ENCODE peak calls at places on chromosome 9, in ten cellular contexts. One of them, this sample, is unnamed.

GRCh38 chr9:4769321-4770080 is 23.2 kb upstream of the RCL1 start:
- DNase-seq in heart left ventricle: peak
- DNase-seq in H1: peak
- DNase-seq in astrocyte: peak
- DNase-seq in HCT116: no peak
- DNase-seq in ovary: no peak
- DNase-seq in A549: no peak
- DNase-seq in heart right ventricle: no peak
- DNase-seq in transverse colon: no peak
- DNase-seq in choroid plexus epithelial cell: peak
- DNase-seq in this sample: peak

GRCh38 chr9:10008101-10008799 is 604.6 kb downstream of the PTPRD start:
- DNase-seq in heart left ventricle: no peak
- DNase-seq in H1: no peak
- DNase-seq in astrocyte: no peak
- DNase-seq in HCT116: no peak
- DNase-seq in ovary: no peak
- DNase-seq in A549: no peak
- DNase-seq in heart right ventricle: no peak
- DNase-seq in transverse colon: no peak
- DNase-seq in choroid plexus epithelial cell: no peak
- DNase-seq in this sample: no peak

GRCh38 chr9:136578915-136579637 is 33.2 kb upstream of the NOTCH1 start:
- DNase-seq in heart left ventricle: peak
- DNase-seq in H1: no peak
- DNase-seq in astrocyte: no peak
- DNase-seq in HCT116: peak
- DNase-seq in ovary: no peak
- DNase-seq in A549: peak
- DNase-seq in heart right ventricle: peak
- DNase-seq in transverse colon: no peak
- DNase-seq in choroid plexus epithelial cell: no peak
- DNase-seq in this sample: no peak

GRCh38 chr9:70438341-70438924 is 24.0 kb upstream of the KLF9 start:
- DNase-seq in heart left ventricle: peak
- DNase-seq in H1: no peak
- DNase-seq in astrocyte: peak
- DNase-seq in HCT116: peak
- DNase-seq in ovary: peak
- DNase-seq in A549: peak
- DNase-seq in heart right ventricle: peak
- DNase-seq in transverse colon: peak
- DNase-seq in choroid plexus epithelial cell: peak
- DNase-seq in this sample: peak

GRCh38 chr9:13956107-13956506 is 357.8 kb downstream of the NFIB start:
- DNase-seq in heart left ventricle: no peak
- DNase-seq in H1: no peak
- DNase-seq in astrocyte: no peak
- DNase-seq in HCT116: no peak
- DNase-seq in ovary: no peak
- DNase-seq in A549: no peak
- DNase-seq in heart right ventricle: no peak
- DNase-seq in transverse colon: no peak
- DNase-seq in choroid plexus epithelial cell: no peak
- DNase-seq in this sample: no peak

GRCh38 chr9:129604766-129605163 is 16.1 kb downstream of the C9orf50 start:
- DNase-seq in heart left ventricle: no peak
- DNase-seq in H1: no peak
- DNase-seq in astrocyte: no peak
- DNase-seq in HCT116: no peak
- DNase-seq in ovary: no peak
- DNase-seq in A549: peak
- DNase-seq in heart right ventricle: no peak
- DNase-seq in transverse colon: no peak
- DNase-seq in choroid plexus epithelial cell: no peak
- DNase-seq in this sample: no peak

GRCh38 chr9:81737871-81738507 is 48.6 kb upstream of the TLE1 start:
- DNase-seq in heart left ventricle: no peak
- DNase-seq in H1: no peak
- DNase-seq in astrocyte: peak
- DNase-seq in HCT116: peak
- DNase-seq in ovary: no peak
- DNase-seq in A549: peak
- DNase-seq in heart right ventricle: no peak
- DNase-seq in transverse colon: peak
- DNase-seq in choroid plexus epithelial cell: peak
- DNase-seq in this sample: peak

GRCh38 chr9:17628617-17629016 is 49.8 kb downstream of the SH3GL2 start:
- DNase-seq in heart left ventricle: no peak
- DNase-seq in H1: no peak
- DNase-seq in astrocyte: no peak
- DNase-seq in HCT116: no peak
- DNase-seq in ovary: no peak
- DNase-seq in A549: no peak
- DNase-seq in heart right ventricle: no peak
- DNase-seq in transverse colon: no peak
- DNase-seq in choroid plexus epithelial cell: no peak
- DNase-seq in this sample: no peak

GRCh38 chr9:126499005-126499910 is 114.5 kb upstream of the LMX1B start:
- DNase-seq in heart left ventricle: no peak
- DNase-seq in H1: peak
- DNase-seq in astrocyte: no peak
- DNase-seq in HCT116: no peak
- DNase-seq in ovary: peak
- DNase-seq in A549: peak
- DNase-seq in heart right ventricle: no peak
- DNase-seq in transverse colon: peak
- DNase-seq in choroid plexus epithelial cell: peak
- DNase-seq in this sample: peak

GRCh38 chr9:127897194-127897692 is 2.2 kb downstream of the ST6GALNAC6 start:
- DNase-seq in heart left ventricle: peak
- DNase-seq in H1: peak
- DNase-seq in astrocyte: peak
- DNase-seq in HCT116: no peak
- DNase-seq in ovary: peak
- DNase-seq in A549: peak
- DNase-seq in heart right ventricle: peak
- DNase-seq in transverse colon: peak
- DNase-seq in choroid plexus epithelial cell: peak
- DNase-seq in this sample: peak
- H3K4me3 ChIP-seq in heart left ventricle: no peak
- H3K4me3 ChIP-seq in H1: no peak
- H3K4me3 ChIP-seq in astrocyte: no peak
- H3K4me3 ChIP-seq in HCT116: no peak
- H3K4me3 ChIP-seq in ovary: peak
- H3K4me3 ChIP-seq in A549: no peak
- H3K4me3 ChIP-seq in heart right ventricle: peak
- H3K4me3 ChIP-seq in transverse colon: no peak
- H3K4me3 ChIP-seq in choroid plexus epithelial cell: peak
- H3K4me3 ChIP-seq in this sample: peak

DNA sequence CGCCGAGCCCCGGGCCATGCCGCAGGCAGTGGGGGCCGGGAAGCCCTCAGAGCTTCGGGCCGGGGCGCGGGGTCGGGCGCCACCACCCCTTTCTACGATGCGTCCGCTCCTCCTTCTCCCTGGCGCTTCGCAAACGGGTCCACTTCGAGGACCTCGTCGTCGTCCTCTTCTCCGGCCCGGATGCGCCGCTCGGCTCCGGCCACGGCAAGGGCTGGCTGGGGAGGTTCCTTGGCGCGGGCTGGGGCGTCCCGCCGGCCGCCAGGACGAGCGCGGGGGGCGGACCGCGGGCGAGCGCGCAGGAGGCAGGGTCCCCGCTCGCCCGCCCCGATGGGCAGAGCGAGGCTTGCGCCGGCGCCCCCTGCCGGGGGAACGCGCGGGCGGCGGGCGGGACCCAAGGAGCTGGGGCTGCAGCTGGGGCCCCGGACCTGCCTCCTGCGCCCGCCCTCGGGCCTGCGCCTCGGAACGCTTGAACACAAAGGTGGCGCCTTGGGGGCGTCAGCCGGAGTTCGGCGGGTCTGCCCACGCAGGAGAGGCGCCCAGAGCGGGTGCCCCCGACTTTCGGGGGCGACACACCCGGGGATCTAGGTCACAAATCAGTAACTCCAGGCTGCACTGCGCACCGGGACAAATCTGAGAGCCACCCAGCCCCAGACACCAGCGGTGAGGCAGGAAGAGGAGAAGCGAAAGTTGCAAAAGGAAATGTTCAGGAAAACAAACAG is at the start of gene ROR2:
- DNase-seq in heart left ventricle: peak
- DNase-seq in H1: peak
- DNase-seq in astrocyte: peak
- DNase-seq in HCT116: peak
- DNase-seq in ovary: peak
- DNase-seq in A549: peak
- DNase-seq in heart right ventricle: peak
- DNase-seq in transverse colon: peak
- DNase-seq in choroid plexus epithelial cell: peak
- DNase-seq in this sample: peak
- TF ChIP-seq CTCF in heart left ventricle: peak
- TF ChIP-seq CTCF in H1: peak
- TF ChIP-seq CTCF in astrocyte: peak
- TF ChIP-seq CTCF in HCT116: peak
- TF ChIP-seq CTCF in ovary: peak
- TF ChIP-seq CTCF in A549: peak
- TF ChIP-seq CTCF in heart right ventricle: peak
- TF ChIP-seq CTCF in transverse colon: peak
- TF ChIP-seq CTCF in choroid plexus epithelial cell: peak
- TF ChIP-seq CTCF in this sample: peak

GRCh38 chr9:124266826-124267201 is 9.1 kb downstream of the NEK6 start:
- DNase-seq in heart left ventricle: no peak
- DNase-seq in H1: no peak
- DNase-seq in astrocyte: no peak
- DNase-seq in HCT116: no peak
- DNase-seq in ovary: no peak
- DNase-seq in A549: no peak
- DNase-seq in heart right ventricle: no peak
- DNase-seq in transverse colon: no peak
- DNase-seq in choroid plexus epithelial cell: no peak
- DNase-seq in this sample: no peak

GRCh38 chr9:124263800-124264426 is 6.2 kb downstream of the NEK6 start:
- DNase-seq in heart left ventricle: no peak
- DNase-seq in H1: no peak
- DNase-seq in astrocyte: no peak
- DNase-seq in HCT116: no peak
- DNase-seq in ovary: no peak
- DNase-seq in A549: no peak
- DNase-seq in heart right ventricle: no peak
- DNase-seq in transverse colon: no peak
- DNase-seq in choroid plexus epithelial cell: no peak
- DNase-seq in this sample: no peak

GRCh38 chr9:124266139-124266825 is 8.5 kb downstream of the NEK6 start:
- DNase-seq in heart left ventricle: no peak
- DNase-seq in H1: no peak
- DNase-seq in astrocyte: peak
- DNase-seq in HCT116: no peak
- DNase-seq in ovary: no peak
- DNase-seq in A549: no peak
- DNase-seq in heart right ventricle: no peak
- DNase-seq in transverse colon: no peak
- DNase-seq in choroid plexus epithelial cell: no peak
- DNase-seq in this sample: no peak

GRCh38 chr9:124263158-124263557 is 5.4 kb downstream of the NEK6 start:
- DNase-seq in heart left ventricle: no peak
- DNase-seq in H1: no peak
- DNase-seq in astrocyte: no peak
- DNase-seq in HCT116: no peak
- DNase-seq in ovary: no peak
- DNase-seq in A549: no peak
- DNase-seq in heart right ventricle: no peak
- DNase-seq in transverse colon: no peak
- DNase-seq in choroid plexus epithelial cell: no peak
- DNase-seq in this sample: no peak

DNA sequence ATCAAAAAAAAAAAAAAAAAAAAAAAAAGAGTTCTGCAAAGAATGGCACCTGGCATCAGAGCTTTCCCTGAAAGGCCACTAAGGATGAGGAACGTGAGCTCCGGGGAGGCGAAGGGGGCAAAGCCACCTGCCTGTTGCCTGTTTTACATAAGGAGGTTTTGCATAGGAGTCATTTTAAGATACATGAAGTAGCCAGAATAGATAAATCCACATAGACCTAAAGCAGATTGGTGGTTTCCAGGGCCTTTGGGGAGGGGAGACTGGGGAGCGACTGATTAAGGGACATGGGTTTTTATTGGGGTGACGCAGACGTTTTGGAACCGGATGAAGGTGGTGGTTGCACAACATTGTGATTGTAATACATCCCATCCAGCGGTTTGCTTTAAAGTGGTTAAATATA is 7.1 kb downstream of the NEK6 start:
- DNase-seq in heart left ventricle: no peak
- DNase-seq in H1: no peak
- DNase-seq in astrocyte: peak
- DNase-seq in HCT116: no peak
- DNase-seq in ovary: no peak
- DNase-seq in A549: no peak
- DNase-seq in heart right ventricle: no peak
- DNase-seq in transverse colon: peak
- DNase-seq in choroid plexus epithelial cell: no peak
- DNase-seq in this sample: no peak
- H3K4me3 ChIP-seq in heart left ventricle: no peak
- H3K4me3 ChIP-seq in H1: no peak
- H3K4me3 ChIP-seq in astrocyte: no peak
- H3K4me3 ChIP-seq in HCT116: no peak
- H3K4me3 ChIP-seq in ovary: no peak
- H3K4me3 ChIP-seq in A549: no peak
- H3K4me3 ChIP-seq in heart right ventricle: no peak
- H3K4me3 ChIP-seq in transverse colon: no peak
- H3K4me3 ChIP-seq in choroid plexus epithelial cell: no peak
- H3K4me3 ChIP-seq in this sample: no peak

DNA sequence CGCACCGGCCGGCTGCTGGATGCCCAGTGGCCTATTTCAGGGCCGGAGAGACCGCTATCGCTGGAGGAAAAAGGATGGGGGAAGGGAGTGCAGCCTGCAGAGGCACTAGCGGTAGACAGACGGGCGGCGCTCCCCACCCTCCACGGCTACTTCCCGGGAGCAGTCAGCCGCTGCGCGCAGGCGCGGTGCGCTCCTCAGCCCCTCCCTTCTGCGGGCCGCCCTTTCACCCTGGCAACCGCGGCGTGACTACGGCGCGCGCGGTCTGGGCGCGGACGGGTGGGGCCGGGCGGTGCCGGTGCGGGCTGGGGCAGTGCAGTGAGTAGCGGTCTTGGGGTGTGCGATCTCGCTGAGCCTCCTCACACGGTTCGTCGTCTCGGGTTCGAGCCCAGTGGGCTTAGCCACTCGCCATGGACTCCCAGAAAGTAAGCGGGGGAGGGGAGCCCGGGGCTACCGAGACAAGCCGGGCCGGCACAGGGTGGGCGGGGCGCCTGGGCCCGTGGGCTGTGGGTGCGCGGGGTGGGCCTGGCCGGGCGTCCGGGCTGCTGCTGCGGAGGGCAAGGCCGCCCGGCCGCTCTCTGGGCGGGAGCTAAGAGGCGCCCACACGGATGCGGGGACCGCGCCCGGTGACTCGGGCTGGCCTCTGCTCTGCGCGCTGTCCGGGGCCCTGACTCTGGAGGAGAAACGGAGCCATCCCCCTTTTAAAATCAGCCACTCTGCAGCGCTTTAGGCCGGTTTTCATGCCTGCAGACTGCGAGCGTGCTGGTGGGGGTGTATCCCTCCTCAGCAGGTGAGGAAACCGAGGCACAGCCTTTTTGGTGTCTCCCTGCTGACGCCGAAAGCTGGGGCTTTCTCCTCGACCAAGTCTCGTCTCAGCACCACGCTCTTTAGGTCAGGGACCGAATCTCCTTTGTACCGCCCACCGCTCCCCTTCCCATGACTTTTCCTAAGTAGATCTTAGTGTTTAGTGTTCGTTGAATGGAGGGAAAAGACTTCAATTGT is at the start of gene FSD1L:
- DNase-seq in heart left ventricle: peak
- DNase-seq in H1: peak
- DNase-seq in astrocyte: peak
- DNase-seq in HCT116: peak
- DNase-seq in ovary: peak
- DNase-seq in A549: peak
- DNase-seq in heart right ventricle: peak
- DNase-seq in transverse colon: peak
- DNase-seq in choroid plexus epithelial cell: peak
- DNase-seq in this sample: peak
- TF ChIP-seq CTCF in heart left ventricle: peak
- TF ChIP-seq CTCF in H1: peak
- TF ChIP-seq CTCF in astrocyte: no peak
- TF ChIP-seq CTCF in HCT116: peak
- TF ChIP-seq CTCF in ovary: no peak
- TF ChIP-seq CTCF in A549: no peak
- TF ChIP-seq CTCF in heart right ventricle: peak
- TF ChIP-seq CTCF in transverse colon: no peak
- TF ChIP-seq CTCF in choroid plexus epithelial cell: peak
- TF ChIP-seq CTCF in this sample: peak